ENCODE peak calls at places on chromosome 21, in five cellular contexts. One of them, this sample, is unnamed.

GRCh38 chr21:41886331-41886730 is 7.2 kb upstream of the PRDM15 start:
- DNase-seq in CD4-positive, alpha-beta T cell: no peak
- DNase-seq in right lobe of liver: no peak
- DNase-seq in WERI-Rb-1: no peak
- DNase-seq in A549: no peak
- DNase-seq in this sample: no peak

GRCh38 chr21:28442624-28443023 is 550.1 kb downstream of the LTN1 start:
- DNase-seq in CD4-positive, alpha-beta T cell: no peak
- DNase-seq in right lobe of liver: no peak
- DNase-seq in WERI-Rb-1: no peak
- DNase-seq in A549: no peak
- DNase-seq in this sample: peak

GRCh38 chr21:28773036-28773435 is 219.6 kb downstream of the LTN1 start:
- DNase-seq in CD4-positive, alpha-beta T cell: no peak
- DNase-seq in right lobe of liver: no peak
- DNase-seq in WERI-Rb-1: no peak
- DNase-seq in A549: no peak
- DNase-seq in this sample: no peak

GRCh38 chr21:17512245-17513213 is at the start of gene CXADR:
- DNase-seq in CD4-positive, alpha-beta T cell: peak
- DNase-seq in right lobe of liver: peak
- DNase-seq in WERI-Rb-1: peak
- DNase-seq in A549: peak
- DNase-seq in this sample: no peak

GRCh38 chr21:30234643-30235042 is 18.7 kb upstream of the CLDN8 start:
- DNase-seq in CD4-positive, alpha-beta T cell: no peak
- DNase-seq in right lobe of liver: no peak
- DNase-seq in WERI-Rb-1: no peak
- DNase-seq in A549: no peak
- DNase-seq in this sample: peak

GRCh38 chr21:42027804-42028753 is 17.9 kb upstream of the ZBTB21 start:
- DNase-seq in CD4-positive, alpha-beta T cell: no peak
- DNase-seq in right lobe of liver: peak
- DNase-seq in WERI-Rb-1: peak
- DNase-seq in A549: no peak
- DNase-seq in this sample: no peak

GRCh38 chr21:25330266-25330665 is 277.0 kb downstream of the MRPL39 start:
- DNase-seq in CD4-positive, alpha-beta T cell: no peak
- DNase-seq in right lobe of liver: no peak
- DNase-seq in WERI-Rb-1: no peak
- DNase-seq in A549: no peak
- DNase-seq in this sample: no peak

GRCh38 chr21:37459575-37459974 is 93.0 kb downstream of the DYRK1A start:
- DNase-seq in CD4-positive, alpha-beta T cell: no peak
- DNase-seq in right lobe of liver: no peak
- DNase-seq in WERI-Rb-1: no peak
- DNase-seq in A549: no peak
- DNase-seq in this sample: no peak

GRCh38 chr21:38126677-38127271 is 130.0 kb upstream of the KCNJ15 start:
- DNase-seq in CD4-positive, alpha-beta T cell: peak
- DNase-seq in right lobe of liver: peak
- DNase-seq in WERI-Rb-1: peak
- DNase-seq in A549: peak
- DNase-seq in this sample: no peak

DNA sequence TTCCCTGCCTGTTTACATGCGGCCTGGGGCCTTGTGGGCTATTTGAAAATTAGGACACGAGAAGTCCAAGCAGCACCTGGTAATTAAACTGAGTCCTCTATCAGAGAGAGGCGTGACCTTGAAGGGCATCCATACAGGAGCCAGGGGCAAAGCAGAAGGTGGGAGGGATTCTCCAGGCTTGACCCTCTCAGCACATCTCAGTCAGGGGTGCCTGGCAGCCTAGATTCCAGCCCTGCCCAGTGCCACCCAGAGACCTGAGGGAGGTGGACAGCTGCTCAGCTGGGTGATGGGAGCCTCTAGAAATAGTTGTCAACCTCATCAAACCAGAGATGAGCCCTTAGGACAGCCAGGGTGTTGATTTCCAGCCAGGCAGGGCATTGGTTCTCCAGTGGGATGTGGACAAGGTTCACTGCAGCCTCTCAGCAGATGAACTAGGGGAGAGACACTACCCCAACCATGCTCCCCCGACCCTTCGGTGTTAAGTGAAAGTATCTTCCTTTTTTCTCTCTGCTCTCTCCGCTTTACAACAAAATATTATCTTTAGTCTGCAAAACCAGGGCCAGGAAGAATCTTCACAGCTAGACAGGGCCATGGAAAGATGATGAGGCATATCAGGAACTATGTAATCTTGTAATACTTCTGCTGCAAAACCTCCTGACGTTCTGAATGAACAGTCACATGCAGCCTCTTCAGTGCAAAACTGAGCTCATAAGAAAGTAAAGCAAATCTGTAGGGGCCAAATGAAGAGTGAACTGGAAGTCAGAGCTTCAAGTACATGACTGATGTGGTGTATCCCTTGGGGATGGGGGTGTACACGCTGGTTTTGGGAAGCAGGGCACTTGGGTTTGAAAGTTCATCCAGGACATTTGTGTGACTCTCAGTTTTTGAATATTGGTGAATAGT is 35.9 kb upstream of the ATP5PO start:
- DNase-seq in CD4-positive, alpha-beta T cell: no peak
- DNase-seq in right lobe of liver: no peak
- DNase-seq in WERI-Rb-1: no peak
- DNase-seq in A549: no peak
- DNase-seq in this sample: no peak
- H3K27ac ChIP-seq in CD4-positive, alpha-beta T cell: peak
- H3K27ac ChIP-seq in right lobe of liver: no peak
- H3K27ac ChIP-seq in WERI-Rb-1: no peak
- H3K27ac ChIP-seq in A549: no peak
- H3K27ac ChIP-seq in this sample: no peak

GRCh38 chr21:45464309-45464708 is 59.3 kb downstream of the COL18A1 start:
- DNase-seq in CD4-positive, alpha-beta T cell: no peak
- DNase-seq in right lobe of liver: no peak
- DNase-seq in WERI-Rb-1: no peak
- DNase-seq in A549: no peak
- DNase-seq in this sample: no peak
- H3K27ac ChIP-seq in CD4-positive, alpha-beta T cell: no peak
- H3K27ac ChIP-seq in right lobe of liver: no peak
- H3K27ac ChIP-seq in WERI-Rb-1: no peak
- H3K27ac ChIP-seq in A549: no peak
- H3K27ac ChIP-seq in this sample: no peak

DNA sequence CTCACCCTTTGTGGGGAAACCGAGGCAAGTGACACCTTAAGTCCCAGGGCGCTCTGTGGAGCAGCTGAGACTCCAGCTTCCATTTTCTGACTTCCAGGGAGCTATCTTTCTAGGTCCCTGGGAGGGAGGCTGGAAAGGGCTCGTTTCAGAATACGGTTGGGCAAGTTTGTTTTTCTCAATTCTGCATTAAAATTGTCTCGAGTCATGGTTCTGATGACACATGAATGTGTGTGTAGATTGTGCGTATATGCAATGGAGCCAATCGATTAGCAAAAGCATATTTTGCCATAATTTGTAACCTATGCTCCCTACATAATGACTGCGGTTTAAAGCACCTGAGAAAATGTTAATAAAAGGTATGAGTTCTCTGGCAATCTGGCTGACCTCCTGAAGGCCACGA is 77.3 kb downstream of the SIK1 start:
- DNase-seq in CD4-positive, alpha-beta T cell: no peak
- DNase-seq in right lobe of liver: no peak
- DNase-seq in WERI-Rb-1: no peak
- DNase-seq in A549: no peak
- DNase-seq in this sample: no peak
- H3K27ac ChIP-seq in CD4-positive, alpha-beta T cell: no peak
- H3K27ac ChIP-seq in right lobe of liver: no peak
- H3K27ac ChIP-seq in WERI-Rb-1: no peak
- H3K27ac ChIP-seq in A549: peak
- H3K27ac ChIP-seq in this sample: no peak

GRCh38 chr21:15066231-15066577 is 1.4 kb upstream of the NRIP1 start:
- DNase-seq in CD4-positive, alpha-beta T cell: no peak
- DNase-seq in right lobe of liver: no peak
- DNase-seq in WERI-Rb-1: no peak
- DNase-seq in A549: no peak
- DNase-seq in this sample: no peak
- H3K27ac ChIP-seq in CD4-positive, alpha-beta T cell: peak
- H3K27ac ChIP-seq in right lobe of liver: peak
- H3K27ac ChIP-seq in WERI-Rb-1: peak
- H3K27ac ChIP-seq in A549: peak
- H3K27ac ChIP-seq in this sample: peak

This sample was measured in epithelial cell of prostate.